ENCODE peak calls at places on chromosomes 6 and 20, in six cellular contexts. Y is H1; H is CD4-positive, alpha-beta memory T cell; P is cardiac muscle cell; Z is hepatocyte; G is naive thymus-derived CD4-positive, alpha-beta T cell. T is an unnamed sample.

GRCh38 chr6:148888853-148889252 is 142.0 kb downstream of the UST start:
- DNase-seq in H (no peak), G (no peak), P (no peak), Z (no peak), Y (no peak), T (no peak)

GRCh38 chr20:62735331-62735821 is 26.7 kb downstream of the NTSR1 start:
- DNase-seq in P (no peak), Z (no peak), G (no peak), H (no peak), Y (no peak), T (no peak)

GRCh38 chr6:119612871-119613515 is 263.4 kb upstream of the MAN1A1 start:
- DNase-seq in G (no peak), Z (no peak), H (no peak), Y (no peak), P (no peak), T (no peak)

GRCh38 chr20:63202811-63203526 is 13.0 kb downstream of the YTHDF1 start:
- DNase-seq in Y (no peak), P (no peak), Z (no peak), H (no peak), G (no peak), T (no peak)

GRCh38 chr6:154292855-154293519 is 63.6 kb downstream of the IPCEF1 start:
- DNase-seq in Y (no peak), P (no peak), Z (peak; percentile 21), G (no peak), H (no peak), T (no peak)

GRCh38 chr6:111806561-111807497 is 66.4 kb downstream of the FYN start:
- DNase-seq in Y (no peak), P (no peak), Z (no peak), G (no peak), H (no peak), T (no peak)

GRCh38 chr6:135148889-135149288 is 32.2 kb upstream of the MYB start:
- DNase-seq in Z (no peak), Y (no peak), G (no peak), P (no peak), H (no peak), T (no peak)

GRCh38 chr6:116073765-116074450 is 13.2 kb upstream of the FRK start:
- DNase-seq in H (no peak), G (no peak), P (no peak), Z (peak; percentile 17), Y (no peak), T (no peak)

GRCh38 chr6:139580592-139581484 is 206.4 kb upstream of the CITED2 start:
- DNase-seq in Z (no peak), G (no peak), H (peak; percentile 20), Y (no peak), P (no peak), T (no peak)

GRCh38 chr6:56570434-56571359 is 72.0 kb downstream of the DST start:
- DNase-seq in H (no peak), G (no peak), Z (peak; percentile 30), Y (no peak), P (peak; percentile 34), T (no peak)

GRCh38 chr6:95991906-95992305 is 23.9 kb upstream of the FUT9 start:
- DNase-seq in P (no peak), G (no peak), Y (no peak), Z (no peak), H (no peak), T (no peak)

GRCh38 chr20:62136283-62137091 is 6.7 kb downstream of the PSMA7 start:
- DNase-seq in Z (peak; percentile 82), H (peak; percentile 69), Y (no peak), G (peak; percentile 79), P (peak; percentile 80), T (no peak)

GRCh38 chr20:47596003-47596571 is 94.4 kb downstream of the NCOA3 start:
- DNase-seq in P (no peak), Z (no peak), G (no peak), Y (no peak), H (no peak), T (no peak)

GRCh38 chr20:59064214-59064722 is 21.7 kb upstream of the PRELID3B start:
- DNase-seq in H (no peak), G (no peak), Y (no peak), P (no peak), Z (no peak), T (no peak)

GRCh38 chr20:17971571-17972013 is 2.8 kb downstream of the MGME1 start:
- DNase-seq in H (no peak), Z (no peak), Y (no peak), G (no peak), P (peak; percentile 48), T (no peak)

GRCh38 chr6:130473886-130474285 is 108.1 kb downstream of the TMEM200A start:
- DNase-seq in Y (no peak), Z (no peak), P (no peak), H (no peak), G (no peak), T (no peak)

GRCh38 chr6:148885920-148886845 is 139.4 kb downstream of the UST start:
- DNase-seq in Y (no peak), G (no peak), H (no peak), P (no peak), Z (no peak), T (no peak)

GRCh38 chr6:53956068-53956711 is 155.1 kb upstream of the MLIP start:
- DNase-seq in Y (peak; percentile 73), P (peak; percentile 84), Z (peak; percentile 84), G (no peak), H (no peak), T (peak; percentile 84)

GRCh38 chr6:148971027-148971927 is 224.4 kb downstream of the UST start:
- DNase-seq in Y (no peak), G (no peak), H (no peak), P (no peak), Z (no peak), T (no peak)

GRCh38 chr6:145347256-145347655 is 388.1 kb downstream of the EPM2A start:
- DNase-seq in G (no peak), Z (no peak), Y (no peak), H (no peak), P (no peak), T (no peak)

GRCh38 chr6:106283476-106283875 is 42.1 kb downstream of the ATG5 start:
- DNase-seq in Y (no peak), P (no peak), Z (no peak), G (no peak), H (no peak), T (no peak)

GRCh38 chr20:39813190-39813829 is 851.2 kb downstream of the DHX35 start:
- DNase-seq in Y (no peak), G (no peak), P (no peak), Z (no peak), H (no peak), T (no peak)

GRCh38 chr6:12324096-12324495 is 33.9 kb downstream of the EDN1 start:
- DNase-seq in Z (peak; percentile 87), Y (no peak), P (no peak), H (no peak), G (no peak), T (no peak)

GRCh38 chr20:23233341-23233740 is 117.2 kb upstream of the NXT1 start:
- DNase-seq in G (no peak), P (no peak), H (no peak), Y (no peak), Z (no peak), T (no peak)

GRCh38 chr20:46575394-46575793 is 24.9 kb upstream of the OCSTAMP start:
- DNase-seq in H (no peak), Z (no peak), G (no peak), P (no peak), Y (no peak), T (no peak)

GRCh38 chr6:143510991-143511891 is at the start of gene FUCA2:
- DNase-seq in G (peak; percentile 64), Z (peak; percentile 96), H (peak; percentile 64), P (peak; percentile 90), Y (peak; percentile 70), T (peak; percentile 64)

GRCh38 chr6:110874880-110875547 is 429 bp downstream of the AMD1 start:
- DNase-seq in Y (no peak), Z (no peak), G (peak; percentile 73), P (no peak), H (no peak), T (no peak)

GRCh38 chr20:35518975-35519374 is 10.5 kb downstream of the C20orf173 start:
- DNase-seq in Z (no peak), P (no peak), H (no peak), Y (no peak), G (no peak), T (no peak)

DNA sequence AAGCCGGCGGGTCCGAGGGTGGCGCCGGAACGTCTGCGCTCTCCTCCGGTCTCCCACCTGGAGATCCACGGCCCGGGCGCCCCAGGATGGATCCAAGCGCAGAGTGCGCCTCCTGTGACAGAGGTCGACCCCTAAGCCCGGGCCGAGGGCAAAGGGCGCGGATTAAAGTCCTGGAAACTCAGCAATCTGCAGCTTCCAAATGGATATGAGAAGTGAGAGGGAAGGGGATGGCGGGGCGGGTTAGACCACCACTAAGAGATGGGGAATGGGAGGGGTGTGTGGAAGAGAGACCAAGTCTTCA is 661 bp upstream of the MICAL1 start:
- DNase-seq in H (no peak), P (no peak), G (no peak), Z (no peak), Y (no peak), T (no peak)
- H3K27ac ChIP-seq in H (peak overlapping the region; percentile 56), P (no peak overlapping the region), G (peak overlapping the region; percentile 67), Z (peak overlapping the region; percentile 87), Y (no peak overlapping the region), T (no peak overlapping the region)

GRCh38 chr6:133289733-133290306 is 48.7 kb downstream of the EYA4 start:
- DNase-seq in P (no peak), G (no peak), H (no peak), Z (no peak), Y (no peak), T (no peak)
- H3K4me1 ChIP-seq in P (no peaks in the 10 kb centered on the region), G (no peaks in the 10 kb centered on the region), H (no peaks in the 10 kb centered on the region), Z (peaks cover 6% of the 10 kb centered on the region), Y (no peaks in the 10 kb centered on the region), T (no peaks in the 10 kb centered on the region)

DNA sequence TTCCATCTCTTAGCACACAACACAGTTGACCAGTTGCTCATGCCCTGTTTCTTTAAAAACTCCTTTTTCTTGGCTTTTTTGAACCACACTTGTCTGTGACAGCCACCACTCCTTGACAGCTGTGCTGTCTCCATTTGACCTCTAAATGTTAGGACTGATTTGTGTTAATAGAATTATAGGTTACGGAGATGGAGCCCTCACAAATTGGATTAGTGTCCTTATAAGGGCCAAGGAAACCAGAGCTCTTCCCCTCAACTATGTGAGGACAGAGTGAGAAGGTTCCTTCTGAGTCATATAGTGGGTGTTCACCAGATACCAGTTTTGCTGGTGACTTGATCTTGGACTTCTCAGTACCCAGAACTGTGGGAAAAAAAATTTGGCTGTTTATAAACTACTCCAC is 598.8 kb upstream of the IRAK1BP1 start:
- DNase-seq in H (no peak), Y (no peak), P (no peak), G (no peak), Z (no peak), T (no peak)
- H3K27me3 ChIP-seq in H (no peaks in the 10 kb centered on the region), Y (no peaks in the 10 kb centered on the region), P (no peaks in the 10 kb centered on the region), G (no peaks in the 10 kb centered on the region), Z (no peaks in the 10 kb centered on the region), T (no peaks in the 10 kb centered on the region)

DNA sequence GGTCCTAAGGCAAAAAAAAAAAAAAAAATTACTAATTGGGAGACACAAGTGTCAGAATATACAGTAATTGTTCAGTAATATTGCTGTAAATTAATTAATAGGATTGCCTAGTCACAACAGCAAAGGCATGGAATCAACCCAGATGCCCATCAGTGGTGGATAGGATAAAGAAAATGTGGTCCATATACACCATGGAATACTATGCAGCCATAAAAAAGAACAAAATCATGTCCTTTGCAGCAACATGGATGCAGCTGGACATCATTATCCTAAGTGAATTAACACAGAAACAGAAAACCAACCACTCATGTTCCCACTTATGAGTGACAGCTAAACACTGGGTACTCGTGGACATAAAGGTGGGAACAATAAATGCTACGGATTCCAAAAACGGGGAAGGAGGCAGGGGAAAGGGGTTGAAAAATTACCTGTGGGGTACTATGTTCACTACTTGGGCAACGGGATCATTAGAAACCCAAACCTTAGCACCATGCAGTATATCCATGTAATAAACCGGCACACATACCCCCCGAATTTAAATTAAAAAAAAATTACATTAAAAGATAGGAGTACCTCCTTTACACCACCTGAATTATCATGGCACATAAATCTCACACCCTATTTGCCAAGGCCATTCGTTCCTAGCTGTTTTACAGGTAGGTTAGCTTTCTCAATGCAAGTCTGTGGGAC is 689 bp upstream of the PFDN4 start:
- DNase-seq in P (no peak), Z (no peak), Y (no peak), H (no peak), G (no peak), T (no peak)
- H3K27ac ChIP-seq in P (peak overlapping the region; percentile 100), Z (no peak overlapping the region), Y (no peak overlapping the region), H (peak overlapping the region; percentile 92), G (peak overlapping the region; percentile 89), T (no peak overlapping the region)

T was measured in iPS DF 6.9.